ENCODE peak calls at places on chromosomes 2 and 18, in nine cellular contexts. S is glomerular endothelial cell; I is activated CD8-positive, alpha-beta memory T cell treated with anti-CD3 and anti-CD28 coated beads, Interleukin-2, amount 10 ng/mL, durations not matched to agents 7 days and 5 days; M is psoas muscle; V is NCI-H2081; P is NCI-H1694 treated with DMSO at 0.1 percent for 48 hours; O is hippocampal formation; H is NCI-H187; K is GM20000. E is an unnamed sample.

GRCh38 chr2:215619022-215619958 is 183.4 kb upstream of the FN1 start:
- DNase-seq in S (no peak), I (no peak), M (no peak), V (peak; percentile 29), P (peak; percentile 26), O (no peak), H (peak; percentile 56), K (no peak), E (peak; percentile 17)

GRCh38 chr2:210072922-210073509 is 70.6 kb downstream of the RPE start:
- DNase-seq in S (peak; percentile 34), I (no peak), M (no peak), V (peak; percentile 37), P (peak; percentile 29), O (peak; percentile 14), H (no peak), K (peak; percentile 22), E (peak; percentile 4)

GRCh38 chr2:232349546-232349945 is 29.0 kb upstream of the ALPP start:
- DNase-seq in S (no peak), I (no peak), M (peak; percentile 42), V (no peak), P (no peak), O (no peak), H (no peak), K (no peak), E (no peak)

GRCh38 chr2:71619230-71619741 is 165.9 kb downstream of the DYSF start:
- DNase-seq in S (no peak), I (peak; percentile 39), M (peak; percentile 32), V (no peak), P (no peak), O (no peak), H (no peak), K (no peak), E (peak; percentile 51)

GRCh38 chr2:129915303-129915840 is 64.1 kb upstream of the RAB6C start:
- DNase-seq in S (no peak), I (peak; percentile 32), M (no peak), V (no peak), P (peak; percentile 16), O (no peak), H (no peak), K (no peak), E (no peak)

GRCh38 chr18:62732631-62733030 is 17.3 kb downstream of the PHLPP1 start:
- DNase-seq in S (no peak), I (no peak), M (no peak), V (no peak), P (no peak), O (no peak), H (no peak), K (no peak), E (no peak)

GRCh38 chr2:44598731-44599529 is 237.2 kb downstream of the CAMKMT start:
- DNase-seq in S (no peak), I (no peak), M (no peak), V (peak; percentile 34), P (peak; percentile 80), O (no peak), H (no peak), K (no peak), E (no peak)

GRCh38 chr2:74864728-74865722 is 31.1 kb downstream of the HK2 start:
- DNase-seq in S (no peak), I (no peak), M (peak; percentile 57), V (no peak), P (no peak), O (no peak), H (no peak), K (no peak), E (peak; percentile 56)

GRCh38 chr2:224173882-224174415 is 134.9 kb upstream of the SERPINE2 start:
- DNase-seq in S (no peak), I (no peak), M (no peak), V (no peak), P (no peak), O (no peak), H (peak; percentile 64), K (no peak), E (no peak)

GRCh38 chr2:20196881-20197204 is 28.1 kb downstream of the SDC1 start:
- DNase-seq in S (no peak), I (no peak), M (no peak), V (no peak), P (no peak), O (no peak), H (peak; percentile 77), K (no peak), E (no peak)

GRCh38 chr18:44725300-44726096 is 44.8 kb downstream of the SETBP1 start:
- DNase-seq in S (no peak), I (peak; percentile 87), M (peak; percentile 73), V (no peak), P (no peak), O (no peak), H (no peak), K (peak; percentile 56), E (no peak)

GRCh38 chr2:54274781-54275242 is 18.8 kb upstream of the TSPYL6 start:
- DNase-seq in S (no peak), I (no peak), M (no peak), V (peak; percentile 12), P (no peak), O (peak; percentile 51), H (no peak), K (no peak), E (no peak)

GRCh38 chr18:34122724-34123334 is 101.9 kb downstream of the NOL4 start:
- DNase-seq in S (peak; percentile 22), I (no peak), M (no peak), V (peak; percentile 77), P (peak; percentile 65), O (peak; percentile 69), H (peak; percentile 1), K (peak; percentile 47), E (peak; percentile 46)

GRCh38 chr2:71784734-71785549 is 331.6 kb downstream of the DYSF start:
- DNase-seq in S (no peak), I (peak; percentile 8), M (no peak), V (no peak), P (no peak), O (no peak), H (no peak), K (no peak), E (peak; percentile 53)

GRCh38 chr2:8514748-8515389 is 167.0 kb upstream of the ID2 start:
- DNase-seq in S (no peak), I (peak; percentile 64), M (no peak), V (peak; percentile 81), P (no peak), O (no peak), H (no peak), K (peak; percentile 72), E (no peak)

GRCh38 chr18:79487198-79488165 is 91.8 kb downstream of the NFATC1 start:
- DNase-seq in S (no peak), I (no peak), M (peak; percentile 50), V (no peak), P (no peak), O (no peak), H (no peak), K (no peak), E (peak; percentile 61)

GRCh38 chr18:3526421-3527354 is 76.7 kb downstream of the TGIF1 start:
- DNase-seq in S (no peak), I (no peak), M (no peak), V (peak; percentile 40), P (peak; percentile 91), O (peak; percentile 82), H (peak; percentile 45), K (peak; percentile 58), E (peak; percentile 27)

GRCh38 chr2:176446718-176447414 is 177.6 kb downstream of the MTX2 start:
- DNase-seq in S (no peak), I (no peak), M (no peak), V (no peak), P (no peak), O (no peak), H (no peak), K (no peak), E (no peak)